ENCODE peak calls at places on chromosomes 12 and 14, in nine cellular contexts. One of them, this sample, is unnamed.
A peak's percentile ranks its signal among the peaks of the same experiment; 100 is the strongest.

GRCh38 chr12:106081606-106082005 is 57.1 kb downstream of the NUAK1 start:
- DNase-seq in NCI-H69: no peak
- DNase-seq in amniotic stem cell: no peak
- DNase-seq in stimulated activated CD8-positive, alpha-beta memory T cell treated with anti-CD3 and anti-CD28 coated beads, Interleukin-15, amount 100 ng/mL, for 1 hour: no peak
- DNase-seq in GM23248: no peak
- DNase-seq in GM19239: no peak
- DNase-seq in NCI-H1105 treated with DMSO at 0.1 percent for 48 hours: no peak
- DNase-seq in M059J: peak; percentile 61
- DNase-seq in LoVo: no peak
- DNase-seq in this sample: no peak

GRCh38 chr14:22231022-22231421 is 358.0 kb downstream of the DAD1 start:
- DNase-seq in NCI-H69: no peak
- DNase-seq in amniotic stem cell: no peak
- DNase-seq in stimulated activated CD8-positive, alpha-beta memory T cell treated with anti-CD3 and anti-CD28 coated beads, Interleukin-15, amount 100 ng/mL, for 1 hour: no peak
- DNase-seq in GM23248: no peak
- DNase-seq in GM19239: no peak
- DNase-seq in NCI-H1105 treated with DMSO at 0.1 percent for 48 hours: no peak
- DNase-seq in M059J: no peak
- DNase-seq in LoVo: no peak
- DNase-seq in this sample: no peak

GRCh38 chr14:49940805-49941421 is 48.0 kb downstream of the ARF6 start:
- DNase-seq in NCI-H69: no peak
- DNase-seq in amniotic stem cell: no peak
- DNase-seq in stimulated activated CD8-positive, alpha-beta memory T cell treated with anti-CD3 and anti-CD28 coated beads, Interleukin-15, amount 100 ng/mL, for 1 hour: no peak
- DNase-seq in GM23248: peak; percentile 69
- DNase-seq in GM19239: no peak
- DNase-seq in NCI-H1105 treated with DMSO at 0.1 percent for 48 hours: no peak
- DNase-seq in M059J: no peak
- DNase-seq in LoVo: no peak
- DNase-seq in this sample: peak; percentile 89

GRCh38 chr12:117853600-117853999 is 115.2 kb downstream of the KSR2 start:
- DNase-seq in NCI-H69: peak; percentile 68
- DNase-seq in amniotic stem cell: no peak
- DNase-seq in stimulated activated CD8-positive, alpha-beta memory T cell treated with anti-CD3 and anti-CD28 coated beads, Interleukin-15, amount 100 ng/mL, for 1 hour: no peak
- DNase-seq in GM23248: peak; percentile 15
- DNase-seq in GM19239: no peak
- DNase-seq in NCI-H1105 treated with DMSO at 0.1 percent for 48 hours: no peak
- DNase-seq in M059J: peak; percentile 80
- DNase-seq in LoVo: peak; percentile 67
- DNase-seq in this sample: peak; percentile 95

GRCh38 chr14:69773571-69774276 is 6.8 kb downstream of the SRSF5 start:
- DNase-seq in NCI-H69: no peak
- DNase-seq in amniotic stem cell: no peak
- DNase-seq in stimulated activated CD8-positive, alpha-beta memory T cell treated with anti-CD3 and anti-CD28 coated beads, Interleukin-15, amount 100 ng/mL, for 1 hour: no peak
- DNase-seq in GM23248: no peak
- DNase-seq in GM19239: no peak
- DNase-seq in NCI-H1105 treated with DMSO at 0.1 percent for 48 hours: no peak
- DNase-seq in M059J: no peak
- DNase-seq in LoVo: no peak
- DNase-seq in this sample: no peak

GRCh38 chr12:79082595-79082994 is 218.0 kb downstream of the SYT1 start:
- DNase-seq in NCI-H69: no peak
- DNase-seq in amniotic stem cell: no peak
- DNase-seq in stimulated activated CD8-positive, alpha-beta memory T cell treated with anti-CD3 and anti-CD28 coated beads, Interleukin-15, amount 100 ng/mL, for 1 hour: no peak
- DNase-seq in GM23248: no peak
- DNase-seq in GM19239: no peak
- DNase-seq in NCI-H1105 treated with DMSO at 0.1 percent for 48 hours: no peak
- DNase-seq in M059J: no peak
- DNase-seq in LoVo: no peak
- DNase-seq in this sample: no peak

GRCh38 chr12:117854339-117855012 is 114.3 kb downstream of the KSR2 start:
- DNase-seq in NCI-H69: peak; percentile 77
- DNase-seq in amniotic stem cell: no peak
- DNase-seq in stimulated activated CD8-positive, alpha-beta memory T cell treated with anti-CD3 and anti-CD28 coated beads, Interleukin-15, amount 100 ng/mL, for 1 hour: no peak
- DNase-seq in GM23248: peak; percentile 53
- DNase-seq in GM19239: peak; percentile 29
- DNase-seq in NCI-H1105 treated with DMSO at 0.1 percent for 48 hours: peak; percentile 69
- DNase-seq in M059J: peak; percentile 46
- DNase-seq in LoVo: peak; percentile 78
- DNase-seq in this sample: peak; percentile 59

GRCh38 chr12:115042341-115042740 is 358.4 kb upstream of the TBX3 start:
- DNase-seq in NCI-H69: no peak
- DNase-seq in amniotic stem cell: no peak
- DNase-seq in stimulated activated CD8-positive, alpha-beta memory T cell treated with anti-CD3 and anti-CD28 coated beads, Interleukin-15, amount 100 ng/mL, for 1 hour: no peak
- DNase-seq in GM23248: no peak
- DNase-seq in GM19239: no peak
- DNase-seq in NCI-H1105 treated with DMSO at 0.1 percent for 48 hours: no peak
- DNase-seq in M059J: peak; percentile 53
- DNase-seq in LoVo: no peak
- DNase-seq in this sample: no peak

GRCh38 chr12:128790653-128791373 is 32.9 kb downstream of the SLC15A4 start:
- DNase-seq in NCI-H69: no peak
- DNase-seq in amniotic stem cell: no peak
- DNase-seq in stimulated activated CD8-positive, alpha-beta memory T cell treated with anti-CD3 and anti-CD28 coated beads, Interleukin-15, amount 100 ng/mL, for 1 hour: no peak
- DNase-seq in GM23248: no peak
- DNase-seq in GM19239: no peak
- DNase-seq in NCI-H1105 treated with DMSO at 0.1 percent for 48 hours: no peak
- DNase-seq in M059J: no peak
- DNase-seq in LoVo: no peak
- DNase-seq in this sample: no peak

GRCh38 chr12:115885040-115885439 is 392.5 kb downstream of the MED13L start:
- DNase-seq in NCI-H69: no peak
- DNase-seq in amniotic stem cell: no peak
- DNase-seq in stimulated activated CD8-positive, alpha-beta memory T cell treated with anti-CD3 and anti-CD28 coated beads, Interleukin-15, amount 100 ng/mL, for 1 hour: no peak
- DNase-seq in GM23248: no peak
- DNase-seq in GM19239: no peak
- DNase-seq in NCI-H1105 treated with DMSO at 0.1 percent for 48 hours: peak; percentile 96
- DNase-seq in M059J: no peak
- DNase-seq in LoVo: no peak
- DNase-seq in this sample: no peak

GRCh38 chr12:6223545-6223944 is 23.3 kb downstream of the CD9 start:
- DNase-seq in NCI-H69: no peak
- DNase-seq in amniotic stem cell: no peak
- DNase-seq in stimulated activated CD8-positive, alpha-beta memory T cell treated with anti-CD3 and anti-CD28 coated beads, Interleukin-15, amount 100 ng/mL, for 1 hour: no peak
- DNase-seq in GM23248: no peak
- DNase-seq in GM19239: no peak
- DNase-seq in NCI-H1105 treated with DMSO at 0.1 percent for 48 hours: no peak
- DNase-seq in M059J: no peak
- DNase-seq in LoVo: no peak
- DNase-seq in this sample: no peak

GRCh38 chr12:98355322-98355721 is 160.1 kb upstream of the TMPO start:
- DNase-seq in NCI-H69: no peak
- DNase-seq in amniotic stem cell: no peak
- DNase-seq in stimulated activated CD8-positive, alpha-beta memory T cell treated with anti-CD3 and anti-CD28 coated beads, Interleukin-15, amount 100 ng/mL, for 1 hour: no peak
- DNase-seq in GM23248: peak; percentile 38
- DNase-seq in GM19239: no peak
- DNase-seq in NCI-H1105 treated with DMSO at 0.1 percent for 48 hours: no peak
- DNase-seq in M059J: peak; percentile 42
- DNase-seq in LoVo: no peak
- DNase-seq in this sample: peak; percentile 62

GRCh38 chr12:2640709-2641108 is 154.1 kb upstream of the FKBP4 start:
- DNase-seq in NCI-H69: peak; percentile 83
- DNase-seq in amniotic stem cell: peak; percentile 90
- DNase-seq in stimulated activated CD8-positive, alpha-beta memory T cell treated with anti-CD3 and anti-CD28 coated beads, Interleukin-15, amount 100 ng/mL, for 1 hour: no peak
- DNase-seq in GM23248: peak; percentile 99
- DNase-seq in GM19239: no peak
- DNase-seq in NCI-H1105 treated with DMSO at 0.1 percent for 48 hours: no peak
- DNase-seq in M059J: peak; percentile 94
- DNase-seq in LoVo: peak; percentile 11
- DNase-seq in this sample: peak; percentile 92

GRCh38 chr14:74281069-74281468 is 21.7 kb downstream of the ABCD4 start:
- DNase-seq in NCI-H69: no peak
- DNase-seq in amniotic stem cell: no peak
- DNase-seq in stimulated activated CD8-positive, alpha-beta memory T cell treated with anti-CD3 and anti-CD28 coated beads, Interleukin-15, amount 100 ng/mL, for 1 hour: no peak
- DNase-seq in GM23248: no peak
- DNase-seq in GM19239: no peak
- DNase-seq in NCI-H1105 treated with DMSO at 0.1 percent for 48 hours: no peak
- DNase-seq in M059J: no peak
- DNase-seq in LoVo: no peak
- DNase-seq in this sample: no peak

GRCh38 chr14:64508215-64508776 is 3.7 kb downstream of the ZBTB1 start:
- DNase-seq in NCI-H69: no peak
- DNase-seq in amniotic stem cell: no peak
- DNase-seq in stimulated activated CD8-positive, alpha-beta memory T cell treated with anti-CD3 and anti-CD28 coated beads, Interleukin-15, amount 100 ng/mL, for 1 hour: no peak
- DNase-seq in GM23248: peak; percentile 9
- DNase-seq in GM19239: no peak
- DNase-seq in NCI-H1105 treated with DMSO at 0.1 percent for 48 hours: no peak
- DNase-seq in M059J: no peak
- DNase-seq in LoVo: no peak
- DNase-seq in this sample: no peak

GRCh38 chr14:54317396-54317795 is 79.4 kb upstream of the CDKN3 start:
- DNase-seq in NCI-H69: no peak
- DNase-seq in amniotic stem cell: no peak
- DNase-seq in stimulated activated CD8-positive, alpha-beta memory T cell treated with anti-CD3 and anti-CD28 coated beads, Interleukin-15, amount 100 ng/mL, for 1 hour: no peak
- DNase-seq in GM23248: no peak
- DNase-seq in GM19239: no peak
- DNase-seq in NCI-H1105 treated with DMSO at 0.1 percent for 48 hours: no peak
- DNase-seq in M059J: no peak
- DNase-seq in LoVo: no peak
- DNase-seq in this sample: no peak

GRCh38 chr12:54357802-54358619 is 6.3 kb downstream of the GPR84 start:
- DNase-seq in NCI-H69: peak; percentile 96
- DNase-seq in amniotic stem cell: no peak
- DNase-seq in stimulated activated CD8-positive, alpha-beta memory T cell treated with anti-CD3 and anti-CD28 coated beads, Interleukin-15, amount 100 ng/mL, for 1 hour: no peak
- DNase-seq in GM23248: peak; percentile 64
- DNase-seq in GM19239: peak; percentile 66
- DNase-seq in NCI-H1105 treated with DMSO at 0.1 percent for 48 hours: peak; percentile 43
- DNase-seq in M059J: no peak
- DNase-seq in LoVo: no peak
- DNase-seq in this sample: no peak

GRCh38 chr12:65885312-65885711 is 61.0 kb downstream of the HMGA2 start:
- DNase-seq in NCI-H69: no peak
- DNase-seq in amniotic stem cell: no peak
- DNase-seq in stimulated activated CD8-positive, alpha-beta memory T cell treated with anti-CD3 and anti-CD28 coated beads, Interleukin-15, amount 100 ng/mL, for 1 hour: no peak
- DNase-seq in GM23248: peak; percentile 68
- DNase-seq in GM19239: no peak
- DNase-seq in NCI-H1105 treated with DMSO at 0.1 percent for 48 hours: no peak
- DNase-seq in M059J: peak; percentile 34
- DNase-seq in LoVo: no peak
- DNase-seq in this sample: peak; percentile 66

GRCh38 chr12:127393896-127394295 is 873.1 kb upstream of the TMEM132C start:
- DNase-seq in NCI-H69: no peak
- DNase-seq in amniotic stem cell: peak; percentile 65
- DNase-seq in stimulated activated CD8-positive, alpha-beta memory T cell treated with anti-CD3 and anti-CD28 coated beads, Interleukin-15, amount 100 ng/mL, for 1 hour: no peak
- DNase-seq in GM23248: peak; percentile 97
- DNase-seq in GM19239: no peak
- DNase-seq in NCI-H1105 treated with DMSO at 0.1 percent for 48 hours: no peak
- DNase-seq in M059J: peak; percentile 84
- DNase-seq in LoVo: no peak
- DNase-seq in this sample: peak; percentile 30

GRCh38 chr12:115570271-115570777 is 707.2 kb downstream of the MED13L start:
- DNase-seq in NCI-H69: peak; percentile 29
- DNase-seq in amniotic stem cell: peak; percentile 14
- DNase-seq in stimulated activated CD8-positive, alpha-beta memory T cell treated with anti-CD3 and anti-CD28 coated beads, Interleukin-15, amount 100 ng/mL, for 1 hour: no peak
- DNase-seq in GM23248: no peak
- DNase-seq in GM19239: no peak
- DNase-seq in NCI-H1105 treated with DMSO at 0.1 percent for 48 hours: no peak
- DNase-seq in M059J: peak; percentile 88
- DNase-seq in LoVo: no peak
- DNase-seq in this sample: no peak

GRCh38 chr14:74902941-74903705 is 19.9 kb downstream of the RPS6KL1 start:
- DNase-seq in NCI-H69: no peak
- DNase-seq in amniotic stem cell: no peak
- DNase-seq in stimulated activated CD8-positive, alpha-beta memory T cell treated with anti-CD3 and anti-CD28 coated beads, Interleukin-15, amount 100 ng/mL, for 1 hour: no peak
- DNase-seq in GM23248: no peak
- DNase-seq in GM19239: no peak
- DNase-seq in NCI-H1105 treated with DMSO at 0.1 percent for 48 hours: no peak
- DNase-seq in M059J: peak; percentile 1
- DNase-seq in LoVo: no peak
- DNase-seq in this sample: no peak

GRCh38 chr12:63915105-63915830 is 70.8 kb downstream of the SRGAP1 start:
- DNase-seq in NCI-H69: peak; percentile 83
- DNase-seq in amniotic stem cell: no peak
- DNase-seq in stimulated activated CD8-positive, alpha-beta memory T cell treated with anti-CD3 and anti-CD28 coated beads, Interleukin-15, amount 100 ng/mL, for 1 hour: no peak
- DNase-seq in GM23248: peak; percentile 87
- DNase-seq in GM19239: no peak
- DNase-seq in NCI-H1105 treated with DMSO at 0.1 percent for 48 hours: no peak
- DNase-seq in M059J: peak; percentile 86
- DNase-seq in LoVo: peak; percentile 44
- DNase-seq in this sample: peak; percentile 74

GRCh38 chr14:78921856-78922255 is 751.7 kb downstream of the NRXN3 start:
- DNase-seq in NCI-H69: peak; percentile 28
- DNase-seq in amniotic stem cell: peak; percentile 9
- DNase-seq in stimulated activated CD8-positive, alpha-beta memory T cell treated with anti-CD3 and anti-CD28 coated beads, Interleukin-15, amount 100 ng/mL, for 1 hour: no peak
- DNase-seq in GM23248: peak; percentile 16
- DNase-seq in GM19239: no peak
- DNase-seq in NCI-H1105 treated with DMSO at 0.1 percent for 48 hours: no peak
- DNase-seq in M059J: peak; percentile 66
- DNase-seq in LoVo: no peak
- DNase-seq in this sample: peak; percentile 9

GRCh38 chr14:89121961-89122675 is 294.9 kb downstream of the FOXN3 start:
- DNase-seq in NCI-H69: peak; percentile 79
- DNase-seq in amniotic stem cell: no peak
- DNase-seq in stimulated activated CD8-positive, alpha-beta memory T cell treated with anti-CD3 and anti-CD28 coated beads, Interleukin-15, amount 100 ng/mL, for 1 hour: no peak
- DNase-seq in GM23248: no peak
- DNase-seq in GM19239: no peak
- DNase-seq in NCI-H1105 treated with DMSO at 0.1 percent for 48 hours: peak; percentile 50
- DNase-seq in M059J: no peak
- DNase-seq in LoVo: no peak
- DNase-seq in this sample: no peak

GRCh38 chr12:110354172-110354780 is 49.2 kb downstream of the ANAPC7 start:
- DNase-seq in NCI-H69: no peak
- DNase-seq in amniotic stem cell: no peak
- DNase-seq in stimulated activated CD8-positive, alpha-beta memory T cell treated with anti-CD3 and anti-CD28 coated beads, Interleukin-15, amount 100 ng/mL, for 1 hour: no peak
- DNase-seq in GM23248: no peak
- DNase-seq in GM19239: no peak
- DNase-seq in NCI-H1105 treated with DMSO at 0.1 percent for 48 hours: no peak
- DNase-seq in M059J: no peak
- DNase-seq in LoVo: no peak
- DNase-seq in this sample: no peak

GRCh38 chr14:104157303-104157928 is 19.0 kb downstream of the KIF26A start:
- DNase-seq in NCI-H69: no peak
- DNase-seq in amniotic stem cell: no peak
- DNase-seq in stimulated activated CD8-positive, alpha-beta memory T cell treated with anti-CD3 and anti-CD28 coated beads, Interleukin-15, amount 100 ng/mL, for 1 hour: no peak
- DNase-seq in GM23248: no peak
- DNase-seq in GM19239: no peak
- DNase-seq in NCI-H1105 treated with DMSO at 0.1 percent for 48 hours: no peak
- DNase-seq in M059J: no peak
- DNase-seq in LoVo: no peak
- DNase-seq in this sample: no peak

GRCh38 chr12:26611598-26611997 is 221.4 kb downstream of the ITPR2 start:
- DNase-seq in NCI-H69: no peak
- DNase-seq in amniotic stem cell: no peak
- DNase-seq in stimulated activated CD8-positive, alpha-beta memory T cell treated with anti-CD3 and anti-CD28 coated beads, Interleukin-15, amount 100 ng/mL, for 1 hour: no peak
- DNase-seq in GM23248: no peak
- DNase-seq in GM19239: no peak
- DNase-seq in NCI-H1105 treated with DMSO at 0.1 percent for 48 hours: no peak
- DNase-seq in M059J: no peak
- DNase-seq in LoVo: no peak
- DNase-seq in this sample: no peak

GRCh38 chr12:67484788-67485480 is 163.6 kb upstream of the DYRK2 start:
- DNase-seq in NCI-H69: peak; percentile 45
- DNase-seq in amniotic stem cell: no peak
- DNase-seq in stimulated activated CD8-positive, alpha-beta memory T cell treated with anti-CD3 and anti-CD28 coated beads, Interleukin-15, amount 100 ng/mL, for 1 hour: no peak
- DNase-seq in GM23248: no peak
- DNase-seq in GM19239: no peak
- DNase-seq in NCI-H1105 treated with DMSO at 0.1 percent for 48 hours: no peak
- DNase-seq in M059J: peak; percentile 21
- DNase-seq in LoVo: no peak
- DNase-seq in this sample: no peak

GRCh38 chr12:23959826-23960225 is 10.4 kb upstream of the SOX5 start:
- DNase-seq in NCI-H69: peak; percentile 8
- DNase-seq in amniotic stem cell: no peak
- DNase-seq in stimulated activated CD8-positive, alpha-beta memory T cell treated with anti-CD3 and anti-CD28 coated beads, Interleukin-15, amount 100 ng/mL, for 1 hour: no peak
- DNase-seq in GM23248: no peak
- DNase-seq in GM19239: no peak
- DNase-seq in NCI-H1105 treated with DMSO at 0.1 percent for 48 hours: no peak
- DNase-seq in M059J: no peak
- DNase-seq in LoVo: no peak
- DNase-seq in this sample: no peak

GRCh38 chr14:59961518-59962062 is 41.6 kb downstream of the LRRC9 start:
- DNase-seq in NCI-H69: no peak
- DNase-seq in amniotic stem cell: no peak
- DNase-seq in stimulated activated CD8-positive, alpha-beta memory T cell treated with anti-CD3 and anti-CD28 coated beads, Interleukin-15, amount 100 ng/mL, for 1 hour: no peak
- DNase-seq in GM23248: no peak
- DNase-seq in GM19239: no peak
- DNase-seq in NCI-H1105 treated with DMSO at 0.1 percent for 48 hours: no peak
- DNase-seq in M059J: no peak
- DNase-seq in LoVo: no peak
- DNase-seq in this sample: no peak

GRCh38 chr12:116324684-116325664 is 47.5 kb upstream of the MED13L start:
- DNase-seq in NCI-H69: no peak
- DNase-seq in amniotic stem cell: no peak
- DNase-seq in stimulated activated CD8-positive, alpha-beta memory T cell treated with anti-CD3 and anti-CD28 coated beads, Interleukin-15, amount 100 ng/mL, for 1 hour: no peak
- DNase-seq in GM23248: no peak
- DNase-seq in GM19239: peak; percentile 41
- DNase-seq in NCI-H1105 treated with DMSO at 0.1 percent for 48 hours: no peak
- DNase-seq in M059J: no peak
- DNase-seq in LoVo: no peak
- DNase-seq in this sample: no peak